ENCODE peak calls at places on chromosome 11, in ten cellular contexts. P is fibroblast of pulmonary artery, F is AG10803, O is adrenal gland, Z is transverse colon, L is fibroblast of lung, B is PC-3, W is cardiac muscle cell, A is cardiac fibroblast, S is body of pancreas. H is an unnamed sample.

GRCh38 chr11:12111482-12112149 is 1.2 kb downstream of the MICAL2 start:
- DNase-seq in P (peak), Z (no peak), W (no peak), S (no peak), B (peak), A (peak), L (no peak), F (peak), O (no peak), H (no peak)

GRCh38 chr11:12692238-12693074 is 18.2 kb downstream of the TEAD1 start:
- DNase-seq in Z (peak), W (peak), A (peak), O (peak), L (peak), B (peak), F (peak), P (peak), S (peak), H (peak)

GRCh38 chr11:134069996-134070845 is 1.3 kb downstream of the JAM3 start:
- DNase-seq in B (no peak), A (no peak), P (no peak), W (peak), O (no peak), F (no peak), Z (no peak), L (no peak), S (no peak), H (no peak)

GRCh38 chr11:57499413-57499982 is 16.0 kb downstream of the SLC43A1 start:
- DNase-seq in B (peak), S (peak), A (peak), P (peak), L (peak), W (peak), F (peak), O (peak), Z (peak), H (peak)

GRCh38 chr11:31424652-31425051 is 55.0 kb downstream of the DNAJC24 start:
- DNase-seq in O (no peak), W (no peak), S (no peak), L (no peak), F (no peak), Z (no peak), P (no peak), B (no peak), A (no peak), H (no peak)

GRCh38 chr11:131692961-131693360 is 322.5 kb downstream of the NTM start:
- DNase-seq in W (no peak), O (no peak), B (no peak), L (no peak), S (no peak), A (no peak), Z (no peak), P (no peak), F (no peak), H (no peak)

GRCh38 chr11:117910941-117911630 is 18.1 kb downstream of the TMPRSS13 start:
- DNase-seq in S (no peak), B (no peak), F (no peak), P (no peak), W (no peak), L (no peak), O (peak), Z (no peak), A (no peak), H (no peak)

GRCh38 chr11:92790376-92790775 is 179.1 kb upstream of the MTNR1B start:
- DNase-seq in O (no peak), Z (no peak), B (no peak), S (no peak), A (no peak), P (no peak), F (peak), W (no peak), L (no peak), H (no peak)

GRCh38 chr11:2414616-2415015 is 14.1 kb downstream of the TSSC4 start:
- DNase-seq in L (no peak), P (no peak), B (no peak), F (no peak), Z (no peak), O (no peak), S (no peak), A (no peak), W (no peak), H (no peak)

GRCh38 chr11:93525601-93526000 is 17.6 kb downstream of the SMCO4 start:
- DNase-seq in F (peak), L (peak), O (peak), B (no peak), W (no peak), P (peak), S (no peak), Z (no peak), A (peak), H (peak)

GRCh38 chr11:67238894-67239794 is 27.1 kb upstream of the GRK2 start:
- DNase-seq in O (no peak), A (peak), L (no peak), W (peak), B (peak), S (no peak), Z (no peak), P (no peak), F (no peak), H (peak)

GRCh38 chr11:67240575-67241389 is 25.5 kb upstream of the GRK2 start:
- DNase-seq in L (peak), P (peak), S (peak), Z (peak), F (peak), A (peak), B (peak), O (peak), W (peak), H (peak)

GRCh38 chr11:67237574-67237973 is 28.7 kb upstream of the GRK2 start:
- DNase-seq in L (no peak), W (no peak), S (no peak), B (no peak), P (no peak), Z (no peak), O (no peak), F (no peak), A (no peak), H (no peak)

GRCh38 chr11:67242548-67242947 is 23.7 kb upstream of the GRK2 start:
- DNase-seq in B (no peak), P (no peak), W (no peak), Z (no peak), O (no peak), S (no peak), A (no peak), F (no peak), L (no peak), H (no peak)

DNA sequence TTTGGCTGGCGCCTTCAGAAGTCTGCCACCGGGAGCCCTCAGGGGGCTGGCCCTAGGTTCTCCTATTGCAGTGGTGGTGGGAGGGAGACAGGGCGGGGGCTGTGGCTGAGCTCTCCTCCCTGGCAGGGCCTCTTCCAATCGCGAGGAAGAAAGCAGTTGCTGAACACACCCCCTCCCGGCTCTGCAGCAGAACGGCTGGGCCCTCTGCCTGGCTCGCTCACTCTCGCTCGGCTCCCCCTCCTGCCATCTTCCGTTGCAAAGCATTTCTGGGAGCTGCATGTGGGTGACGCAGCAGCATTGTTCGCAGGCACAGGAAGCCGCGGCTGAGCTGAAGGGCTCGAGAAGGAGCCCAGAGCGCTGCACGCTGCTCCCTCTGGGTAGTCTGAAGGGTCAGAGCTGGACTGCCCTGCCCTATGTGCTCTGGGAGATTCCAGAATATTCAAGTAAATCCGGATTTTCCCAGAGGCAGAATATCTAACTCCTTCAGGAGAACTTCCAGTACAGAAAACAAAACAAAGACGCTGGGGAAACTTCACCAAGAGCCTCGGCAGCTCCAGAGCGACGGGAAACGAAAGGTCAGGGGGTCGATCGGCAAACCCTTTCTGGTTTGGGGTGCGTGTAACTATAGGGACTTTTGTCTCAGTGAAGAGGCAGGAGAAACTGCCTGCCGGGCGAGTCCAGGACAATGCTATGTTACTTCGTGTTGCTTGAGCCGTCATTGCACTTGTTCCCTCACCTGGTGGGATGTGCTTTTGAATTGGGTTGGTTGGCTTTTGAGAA is 26.3 kb upstream of the GRK2 start:
- DNase-seq in F (peak), S (peak), O (peak), P (peak), Z (peak), W (peak), B (peak), A (peak), L (peak), H (peak)
- TF ChIP-seq CTCF in F (peak), S (peak), O (no peak), P (no peak), Z (no peak), W (peak), B (no peak), A (peak), L (no peak), H (peak)

GRCh38 chr11:534592-535518 is 521 bp downstream of the HRAS start:
- DNase-seq in W (peak), F (peak), B (peak), A (peak), L (peak), O (no peak), S (peak), P (no peak), Z (no peak), H (peak)
- TF ChIP-seq CTCF in W (no peak), F (no peak), B (no peak), A (no peak), L (no peak), O (no peak), S (no peak), P (no peak), Z (no peak), H (peak)

GRCh38 chr11:60946601-60947265 is 5.2 kb downstream of the SLC15A3 start:
- DNase-seq in L (no peak), B (no peak), F (peak), A (no peak), P (no peak), O (no peak), S (no peak), Z (no peak), W (no peak), H (no peak)

GRCh38 chr11:60945295-60945667 is 6.7 kb downstream of the SLC15A3 start:
- DNase-seq in B (no peak), P (no peak), W (no peak), Z (no peak), A (no peak), L (no peak), O (no peak), S (no peak), F (no peak), H (no peak)

GRCh38 chr11:60942207-60942606 is 9.8 kb downstream of the SLC15A3 start:
- DNase-seq in P (no peak), W (no peak), L (no peak), B (no peak), F (no peak), A (no peak), Z (no peak), O (no peak), S (no peak), H (no peak)

GRCh38 chr11:60942970-60943565 is 8.9 kb downstream of the SLC15A3 start:
- DNase-seq in A (no peak), O (no peak), S (peak), F (no peak), B (peak), P (no peak), Z (peak), L (peak), W (no peak), H (peak)

GRCh38 chr11:60944504-60945294 is 7.3 kb downstream of the SLC15A3 start:
- DNase-seq in Z (no peak), S (no peak), P (no peak), A (no peak), B (no peak), L (no peak), O (no peak), W (no peak), F (no peak), H (no peak)
- TF ChIP-seq CTCF in Z (no peak), S (no peak), P (peak), A (peak), B (peak), L (peak), O (peak), W (peak), F (peak), H (peak)

GRCh38 chr11:14290422-14290821 is 68.6 kb downstream of the RRAS2 start:
- DNase-seq in F (no peak), A (no peak), L (no peak), S (no peak), W (no peak), B (no peak), Z (no peak), O (no peak), P (no peak), H (no peak)
- TF ChIP-seq CTCF in F (peak), A (no peak), L (no peak), S (no peak), W (no peak), B (no peak), Z (no peak), O (no peak), P (no peak), H (no peak)

GRCh38 chr11:121652982-121653381 is 200.2 kb upstream of the SORL1-AS1 start:
- DNase-seq in L (peak), F (peak), S (no peak), W (peak), O (no peak), Z (no peak), A (peak), B (peak), P (peak), H (no peak)
- TF ChIP-seq CTCF in L (peak), F (peak), S (no peak), W (peak), O (no peak), Z (no peak), A (peak), B (peak), P (peak), H (no peak)

DNA sequence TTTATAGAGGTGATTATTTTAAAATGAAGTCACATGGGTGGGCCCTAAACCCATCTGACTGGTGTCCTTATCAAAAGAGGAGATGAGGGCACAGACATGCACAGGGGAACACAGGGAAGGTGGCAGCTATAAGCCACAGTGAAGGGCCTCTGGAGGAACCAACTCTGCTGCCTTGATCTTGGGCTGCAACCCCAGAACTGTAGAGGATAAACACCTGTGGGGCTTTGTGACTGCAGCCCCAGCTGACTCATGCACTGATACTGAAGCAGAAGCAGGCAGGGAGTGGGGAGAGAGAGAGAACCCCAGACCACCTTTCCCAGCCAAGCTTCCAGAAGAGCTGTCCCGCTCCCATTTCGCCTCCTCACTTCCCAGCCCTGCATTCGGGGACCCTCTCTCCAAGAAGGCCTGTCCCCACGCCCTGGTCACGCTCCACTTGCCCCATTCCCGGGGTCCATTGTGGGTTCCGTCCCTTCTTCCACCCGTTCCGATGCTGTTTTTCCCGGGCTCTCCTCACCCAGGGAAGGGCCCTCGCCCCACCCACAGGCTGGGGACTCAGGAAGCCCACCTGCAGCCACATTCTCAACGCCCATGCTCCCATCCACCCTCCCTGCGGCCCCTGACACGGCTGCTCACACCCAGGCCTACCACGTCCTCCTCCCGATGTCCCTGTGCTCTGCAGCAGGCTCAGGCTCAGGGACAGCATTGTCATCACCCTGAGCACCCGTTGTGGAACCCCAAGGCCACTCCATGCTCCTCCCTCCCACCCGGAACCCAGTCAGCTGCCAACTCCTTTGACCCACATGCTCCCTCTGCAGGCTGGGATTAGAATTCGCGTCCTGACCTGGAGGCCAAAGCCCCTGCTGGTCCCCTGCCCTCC is 90.8 kb upstream of the SHANK2 start:
- DNase-seq in O (peak), S (peak), A (peak), P (peak), W (peak), B (peak), Z (peak), L (no peak), F (peak), H (peak)
- TF ChIP-seq CTCF in O (peak), S (peak), A (peak), P (peak), W (peak), B (peak), Z (peak), L (peak), F (peak), H (peak)

GRCh38 chr11:77637345-77638165 is at the start of gene CLNS1A:
- DNase-seq in B (peak), S (peak), W (peak), A (peak), P (peak), L (peak), O (peak), F (peak), Z (peak), H (peak)
- TF ChIP-seq CTCF in B (no peak), S (peak), W (no peak), A (no peak), P (no peak), L (no peak), O (no peak), F (no peak), Z (no peak), H (no peak)

GRCh38 chr11:64850979-64851567 is 6.6 kb upstream of the CDC42BPG start:
- DNase-seq in F (no peak), B (no peak), Z (peak), O (no peak), A (no peak), S (no peak), L (no peak), P (no peak), W (no peak), H (no peak)
- TF ChIP-seq CTCF in F (no peak), B (no peak), Z (no peak), O (no peak), A (no peak), S (no peak), L (no peak), P (no peak), W (no peak), H (no peak)

GRCh38 chr11:107915229-107915628 is 13.0 kb upstream of the RAB39A start:
- DNase-seq in P (no peak), S (no peak), F (no peak), Z (no peak), B (no peak), A (no peak), W (no peak), O (no peak), L (no peak), H (no peak)

GRCh38 chr11:107921997-107922396 is 6.3 kb upstream of the RAB39A start:
- DNase-seq in A (no peak), Z (no peak), O (no peak), L (no peak), F (no peak), P (no peak), B (no peak), W (no peak), S (no peak), H (no peak)

GRCh38 chr11:107916671-107917241 is 11.5 kb upstream of the RAB39A start:
- DNase-seq in L (peak), O (no peak), A (peak), P (peak), B (peak), F (peak), Z (peak), W (peak), S (no peak), H (no peak)
- TF ChIP-seq CTCF in L (peak), O (no peak), A (peak), P (peak), B (peak), F (peak), Z (peak), W (peak), S (no peak), H (peak)

H was measured in bronchial epithelial cell.